ENCODE peak calls at places on chromosomes 2 and 18, in eight cellular contexts. H is dorsolateral prefrontal cortex, T is OCI-LY7, D is A673, W is A549, O is neural progenitor cell, V is body of pancreas, E is lower lobe of right lung. M is an unnamed sample.

GRCh38 chr2:12816379-12817306 is 99.9 kb downstream of the TRIB2 start:
- DNase-seq in H (no peak), T (no peak), D (no peak), W (no peak), O (no peak), V (no peak), E (no peak), M (no peak)

GRCh38 chr2:7034313-7034712 is 117.1 kb downstream of the RNF144A start:
- DNase-seq in H (no peak), T (no peak), D (no peak), W (no peak), O (peak), V (peak), E (no peak), M (no peak)

GRCh38 chr2:29920130-29920577 is 1.2 kb downstream of the ALK start:
- DNase-seq in H (peak), T (no peak), D (peak), W (peak), O (peak), V (peak), E (peak), M (no peak)

GRCh38 chr18:79203017-79203605 is 133.9 kb downstream of the ATP9B start:
- DNase-seq in H (no peak), T (no peak), D (no peak), W (no peak), O (no peak), V (no peak), E (no peak), M (no peak)

GRCh38 chr2:160294339-160294803 is 94.3 kb upstream of the ITGB6 start:
- DNase-seq in H (no peak), T (no peak), D (no peak), W (no peak), O (no peak), V (peak), E (no peak), M (no peak)

GRCh38 chr2:180790891-180791290 is 189.5 kb upstream of the UBE2E3 start:
- DNase-seq in H (no peak), T (no peak), D (no peak), W (no peak), O (no peak), V (no peak), E (no peak), M (no peak)

GRCh38 chr18:22385718-22386117 is 32.0 kb downstream of the CTAGE1 start:
- DNase-seq in H (no peak), T (no peak), D (peak), W (no peak), O (no peak), V (no peak), E (no peak), M (no peak)

GRCh38 chr2:241148239-241148638 is 1.0 kb downstream of the PASK start:
- DNase-seq in H (no peak), T (peak), D (no peak), W (no peak), O (no peak), V (no peak), E (no peak), M (no peak)

GRCh38 chr2:237901932-237902846 is 42.8 kb downstream of the RAMP1 start:
- DNase-seq in H (no peak), T (peak), D (no peak), W (no peak), O (no peak), V (no peak), E (peak), M (peak)

GRCh38 chr2:140392824-140393223 is 1612.6 kb upstream of the NXPH2 start:
- DNase-seq in H (no peak), T (no peak), D (no peak), W (no peak), O (no peak), V (no peak), E (no peak), M (no peak)

GRCh38 chr2:199339826-199340605 is 117.7 kb downstream of the SATB2 start:
- DNase-seq in H (no peak), T (no peak), D (no peak), W (no peak), O (no peak), V (no peak), E (no peak), M (no peak)

GRCh38 chr18:67519582-67519981 is 3.1 kb upstream of the DSEL start:
- DNase-seq in H (no peak), T (no peak), D (no peak), W (no peak), O (no peak), V (no peak), E (no peak), M (no peak)

GRCh38 chr2:70921839-70922590 is 13.7 kb upstream of the ATP6V1B1 start:
- DNase-seq in H (no peak), T (no peak), D (no peak), W (no peak), O (no peak), V (peak), E (no peak), M (peak)

GRCh38 chr2:118874324-118874723 is 26.9 kb upstream of the EN1 start:
- DNase-seq in H (no peak), T (no peak), D (no peak), W (no peak), O (no peak), V (no peak), E (no peak), M (no peak)

GRCh38 chr18:4640349-4641012 is 185.4 kb upstream of the DLGAP1 start:
- DNase-seq in H (no peak), T (peak), D (no peak), W (no peak), O (peak), V (no peak), E (no peak), M (no peak)

GRCh38 chr2:64332300-64332699 is 121.7 kb upstream of the LGALSL start:
- DNase-seq in H (no peak), T (no peak), D (no peak), W (no peak), O (no peak), V (no peak), E (no peak), M (no peak)

GRCh38 chr2:236623816-236624215 is 54.2 kb downstream of the ACKR3 start:
- DNase-seq in H (no peak), T (no peak), D (no peak), W (no peak), O (no peak), V (no peak), E (no peak), M (no peak)
- TF ChIP-seq CTCF in H (no peak), T (peak), D (no peak), W (no peak), O (peak), V (no peak), E (no peak), M (no peak)

GRCh38 chr2:85998071-85998991 is 107.4 kb downstream of the POLR1A start:
- DNase-seq in H (no peak), T (no peak), D (no peak), W (no peak), O (peak), V (no peak), E (no peak), M (no peak)
- H3K4me3 ChIP-seq in H (no peak), T (no peak), D (no peak), W (no peak), O (no peak), V (no peak), E (no peak), M (no peak)

GRCh38 chr2:208097801-208098200 is 26.5 kb downstream of the CRYGD start:
- DNase-seq in H (no peak), T (no peak), D (no peak), W (no peak), O (no peak), V (no peak), E (no peak), M (no peak)

GRCh38 chr2:208098267-208098666 is 26.1 kb downstream of the CRYGD start:
- DNase-seq in H (no peak), T (no peak), D (no peak), W (no peak), O (no peak), V (no peak), E (no peak), M (no peak)

GRCh38 chr2:208099682-208100081 is 24.6 kb downstream of the CRYGD start:
- DNase-seq in H (no peak), T (no peak), D (no peak), W (no peak), O (no peak), V (no peak), E (no peak), M (no peak)

GRCh38 chr2:208103616-208104015 is 20.7 kb downstream of the CRYGD start:
- DNase-seq in H (no peak), T (no peak), D (no peak), W (no peak), O (peak), V (no peak), E (no peak), M (no peak)

DNA sequence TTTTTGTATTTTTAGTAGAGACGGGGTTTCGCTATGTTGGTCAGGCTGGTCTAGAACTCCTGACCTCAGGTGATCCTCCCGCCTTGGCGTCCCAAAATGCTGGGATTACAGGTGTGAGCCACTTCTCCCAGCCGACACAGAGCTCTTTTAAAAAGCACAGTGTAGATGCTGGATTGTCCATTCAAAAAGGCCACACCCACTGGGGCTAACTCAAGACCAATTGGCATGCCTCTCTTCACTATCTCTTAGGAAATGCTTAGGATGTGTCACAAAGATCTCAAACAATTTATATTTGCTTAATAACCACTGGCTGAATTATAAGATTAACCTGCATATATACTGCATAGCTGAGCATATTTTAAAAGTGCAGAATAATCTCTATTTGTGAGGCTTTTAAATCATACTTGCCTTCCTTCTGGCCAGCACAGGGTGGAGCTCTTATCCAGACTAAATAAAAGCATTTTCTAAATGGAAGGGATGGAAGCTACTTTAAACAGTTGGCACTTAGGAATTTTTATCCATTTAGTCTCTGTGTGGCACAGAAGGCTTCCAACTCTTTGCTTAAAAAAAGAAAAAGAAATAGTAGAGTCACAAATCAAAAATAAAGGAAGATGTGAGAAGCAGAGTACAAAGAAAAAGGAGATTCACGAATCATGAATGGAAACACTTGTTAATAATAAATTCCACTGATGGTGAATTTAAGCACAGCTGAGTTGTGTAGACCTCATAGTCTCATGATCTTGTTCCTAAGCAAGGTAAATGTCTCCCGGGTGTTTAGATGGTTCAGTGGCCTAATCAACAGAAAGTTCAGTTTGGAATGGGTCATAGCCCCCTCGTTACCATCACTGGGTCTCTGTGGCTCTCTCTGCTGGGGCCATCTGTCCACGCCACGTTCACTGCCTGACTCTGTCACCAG is 22.4 kb downstream of the CRYGD start:
- DNase-seq in H (no peak), T (no peak), D (peak), W (no peak), O (peak), V (no peak), E (no peak), M (no peak)
- TF ChIP-seq CTCF in H (peak), T (peak), D (peak), W (peak), O (peak), V (peak), E (no peak), M (peak)

GRCh38 chr2:69483024-69483423 is 45.8 kb upstream of the NFU1 start:
- DNase-seq in H (no peak), T (no peak), D (no peak), W (no peak), O (no peak), V (no peak), E (no peak), M (no peak)
- H3K4me3 ChIP-seq in H (no peak), T (no peak), D (no peak), W (no peak), O (no peak), V (no peak), E (no peak), M (no peak)